ENCODE peak calls at places on chromosomes 4 and X, in six cellular contexts. I is WERI-Rb-1, E is upper lobe of right lung, V is MM.1S, H is left lung, S is brain microvascular endothelial cell. C is an unnamed sample.

GRCh38 chrX:105315301-105315700 is 94.8 kb upstream of the TEX13A start:
- DNase-seq in V (no peak), E (no peak), I (no peak), H (no peak), S (no peak), C (no peak)

GRCh38 chr4:76213415-76214268 is at the start of gene SCARB2:
- DNase-seq in E (peak), H (peak), I (peak), S (peak), V (peak), C (peak)

GRCh38 chrX:50204364-50204899 is at the start of gene CCNB3:
- DNase-seq in I (peak), S (peak), H (peak), E (peak), V (peak), C (peak)

GRCh38 chrX:109709129-109709631 is 23.9 kb downstream of the ACSL4 start:
- DNase-seq in V (peak), I (no peak), E (no peak), S (no peak), H (no peak), C (no peak)

GRCh38 chr4:48315728-48316630 is 25.4 kb upstream of the SLAIN2 start:
- DNase-seq in V (peak), S (peak), I (peak), H (no peak), E (no peak), C (no peak)

GRCh38 chr4:40349561-40350198 is 14.5 kb downstream of the CHRNA9 start:
- DNase-seq in S (peak), I (no peak), V (no peak), E (no peak), H (no peak), C (no peak)

GRCh38 chr4:136106753-136107152 is 1425.5 kb downstream of the PCDH18 start:
- DNase-seq in E (no peak), H (no peak), I (no peak), V (no peak), S (no peak), C (no peak)

GRCh38 chr4:112448211-112448745 is 67.7 kb downstream of the NEUROG2 start:
- DNase-seq in I (no peak), V (no peak), E (no peak), H (no peak), S (no peak), C (no peak)

GRCh38 chr4:78057135-78057599 is at the start of gene FRAS1:
- DNase-seq in E (peak), S (peak), H (peak), V (no peak), I (peak), C (no peak)

GRCh38 chrX:22974616-22975015 is 25.1 kb upstream of the DDX53 start:
- DNase-seq in I (no peak), H (no peak), E (no peak), V (no peak), S (no peak), C (no peak)

GRCh38 chr4:8157944-8158709 is 486 bp downstream of the ABLIM2 start:
- DNase-seq in I (no peak), V (no peak), E (no peak), H (peak), S (no peak), C (no peak)

GRCh38 chrX:83501003-83501402 is 7.1 kb upstream of the POU3F4 start:
- DNase-seq in H (no peak), I (no peak), E (no peak), V (no peak), S (no peak), C (no peak)

GRCh38 chr4:86891785-86892638 is at the start of gene C4orf36:
- DNase-seq in E (peak), V (peak), H (peak), I (peak), S (peak), C (peak)

GRCh38 chr4:81852031-81852715 is 380.5 kb upstream of the RASGEF1B start:
- DNase-seq in S (no peak), H (no peak), E (no peak), V (no peak), I (no peak), C (no peak)

GRCh38 chr4:184457530-184458249 is 16.7 kb downstream of the IRF2 start:
- DNase-seq in I (no peak), S (no peak), V (peak), H (no peak), E (no peak), C (no peak)

GRCh38 chr4:158496030-158496741 is 25.5 kb upstream of the RXFP1 start:
- DNase-seq in S (peak), H (no peak), E (peak), I (peak), V (peak), C (no peak)

GRCh38 chrX:47170861-47171692 is 22.6 kb upstream of the UBA1 start:
- DNase-seq in E (peak), S (no peak), V (no peak), I (no peak), H (no peak), C (no peak)

GRCh38 chr4:127832585-127832984 is 48.1 kb upstream of the PLK4 start:
- DNase-seq in I (no peak), S (no peak), V (peak), E (no peak), H (no peak), C (no peak)

GRCh38 chr4:85302193-85302736 is 172.7 kb upstream of the ARHGAP24 start:
- DNase-seq in H (peak), V (no peak), E (no peak), I (no peak), S (no peak), C (no peak)

GRCh38 chrX:150507251-150507856 is 61.1 kb upstream of the MTM1 start:
- DNase-seq in E (no peak), I (no peak), S (no peak), V (no peak), H (no peak), C (no peak)

GRCh38 chr4:28247805-28248204 is 1387.2 kb downstream of the STIM2 start:
- DNase-seq in S (no peak), I (no peak), E (no peak), V (no peak), H (no peak), C (no peak)

GRCh38 chr4:161554372-161554990 is 609.3 kb downstream of the FSTL5 start:
- DNase-seq in H (no peak), I (no peak), V (no peak), E (no peak), S (peak), C (no peak)

GRCh38 chrX:96480081-96480480 is 204.6 kb upstream of the DIAPH2 start:
- DNase-seq in S (peak), H (no peak), E (no peak), V (no peak), I (no peak), C (no peak)

GRCh38 chrX:119672252-119672825 is 20.6 kb downstream of the SEPTIN6 start:
- DNase-seq in I (no peak), E (no peak), H (no peak), V (no peak), S (no peak), C (no peak)

GRCh38 chrX:51893931-51894696 is 691 bp downstream of the MAGED1 start:
- DNase-seq in E (peak), S (no peak), I (no peak), H (peak), V (peak), C (no peak)

DNA sequence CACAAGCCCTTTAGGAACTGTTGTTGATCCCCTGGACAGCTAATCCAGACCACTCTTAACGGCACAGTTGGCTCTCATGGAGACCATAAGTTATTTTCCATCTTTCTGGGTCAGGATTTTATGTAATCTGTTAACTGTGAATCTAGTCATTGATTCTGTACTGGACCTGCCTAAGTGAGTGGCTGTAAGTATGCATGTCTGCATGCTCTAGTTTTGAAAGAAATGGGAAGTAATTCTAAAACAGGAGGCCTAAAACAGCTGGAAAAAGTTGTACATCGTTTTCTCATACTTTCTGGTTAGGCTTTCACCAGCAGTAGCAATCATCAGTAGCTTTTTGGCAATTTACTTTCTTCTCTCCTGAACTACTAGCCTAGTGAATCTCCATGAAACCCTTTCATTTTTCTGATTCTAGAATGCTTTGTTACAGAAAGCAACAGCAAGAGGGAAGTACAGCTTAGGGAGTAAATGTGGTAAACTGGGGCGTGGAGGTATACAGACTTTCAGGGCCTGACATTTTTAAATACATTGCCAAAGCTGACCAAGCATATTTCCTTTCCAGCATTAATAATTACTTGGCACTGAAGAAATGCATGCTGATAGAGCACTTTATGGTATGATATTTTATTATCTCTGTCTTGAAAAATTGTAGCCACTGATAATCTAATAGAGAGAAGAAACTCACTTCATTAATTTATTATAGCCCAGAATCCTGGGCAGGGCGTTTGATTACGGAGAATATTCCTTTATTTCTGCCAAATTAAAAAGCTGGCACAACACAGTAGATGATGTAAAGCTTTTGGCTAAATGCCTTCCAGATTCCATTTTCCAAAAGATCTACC is 202.7 kb downstream of the BANK1 start:
- DNase-seq in E (no peak), I (no peak), H (no peak), S (no peak), V (no peak), C (no peak)
- H3K27ac ChIP-seq in E (no peak), I (no peak), H (no peak), S (no peak), V (no peak), C (no peak)

DNA sequence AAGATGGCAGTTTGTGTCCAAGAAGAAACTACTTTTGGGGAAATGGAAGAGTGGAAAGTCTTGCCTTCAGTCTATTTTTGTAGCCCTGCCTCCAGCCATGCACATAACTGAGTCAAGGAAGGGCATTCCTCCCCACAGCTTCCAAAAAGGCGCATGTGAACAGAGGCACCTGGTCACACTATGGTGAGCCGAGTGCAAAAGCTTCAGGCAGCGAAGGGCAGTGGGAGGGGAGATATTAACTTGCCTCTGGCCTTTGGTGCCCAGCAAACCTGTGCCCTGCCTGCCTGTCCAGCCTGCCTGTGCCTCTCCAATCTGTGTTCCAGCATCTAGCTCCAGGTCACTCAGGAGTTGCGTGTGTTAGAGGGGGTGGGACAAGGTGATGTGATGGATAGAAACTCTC is 163.8 kb downstream of the SMIM20 start:
- DNase-seq in V (no peak), H (no peak), I (no peak), E (no peak), S (no peak), C (no peak)
- TF ChIP-seq CTCF in V (no peak), H (no peak), I (no peak), E (no peak), S (no peak), C (no peak)

DNA sequence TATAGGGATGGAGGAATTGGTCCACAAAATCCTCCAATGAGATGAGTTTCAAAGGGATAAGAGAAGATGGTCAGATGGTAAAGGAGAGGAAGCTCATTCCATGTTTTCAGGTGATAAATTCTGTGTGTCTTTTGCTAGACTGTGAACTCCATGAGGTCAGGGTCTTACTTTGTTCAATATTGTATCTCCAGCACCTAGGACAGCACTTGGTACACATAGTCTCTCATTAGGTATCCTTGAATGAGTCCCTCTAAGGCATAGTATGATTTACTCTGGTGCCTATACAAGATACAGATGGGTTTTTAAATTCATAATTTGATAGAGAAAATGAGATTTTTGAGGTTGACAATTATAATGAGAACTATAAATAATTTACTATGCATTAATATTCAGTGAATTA is 184.3 kb upstream of the BMP3 start:
- DNase-seq in V (no peak), I (no peak), S (no peak), H (no peak), E (no peak), C (no peak)
- H3K27ac ChIP-seq in V (no peak), I (no peak), S (no peak), H (no peak), E (no peak), C (no peak)

GRCh38 chrX:17654116-17654515 is 83.2 kb upstream of the SCML1 start:
- DNase-seq in I (no peak), S (no peak), H (no peak), E (no peak), V (no peak), C (no peak)

GRCh38 chrX:17656556-17656955 is 80.7 kb upstream of the SCML1 start:
- DNase-seq in I (no peak), E (no peak), V (no peak), S (no peak), H (no peak), C (no peak)

GRCh38 chrX:17656035-17656418 is 81.3 kb upstream of the SCML1 start:
- DNase-seq in E (no peak), I (no peak), S (no peak), H (peak), V (no peak), C (no peak)

GRCh38 chrX:17655232-17656034 is 81.9 kb upstream of the SCML1 start:
- DNase-seq in E (no peak), S (no peak), H (peak), I (peak), V (no peak), C (no peak)
- TF ChIP-seq CTCF in E (no peak), S (no peak), H (no peak), I (peak), V (no peak), C (no peak)

DNA sequence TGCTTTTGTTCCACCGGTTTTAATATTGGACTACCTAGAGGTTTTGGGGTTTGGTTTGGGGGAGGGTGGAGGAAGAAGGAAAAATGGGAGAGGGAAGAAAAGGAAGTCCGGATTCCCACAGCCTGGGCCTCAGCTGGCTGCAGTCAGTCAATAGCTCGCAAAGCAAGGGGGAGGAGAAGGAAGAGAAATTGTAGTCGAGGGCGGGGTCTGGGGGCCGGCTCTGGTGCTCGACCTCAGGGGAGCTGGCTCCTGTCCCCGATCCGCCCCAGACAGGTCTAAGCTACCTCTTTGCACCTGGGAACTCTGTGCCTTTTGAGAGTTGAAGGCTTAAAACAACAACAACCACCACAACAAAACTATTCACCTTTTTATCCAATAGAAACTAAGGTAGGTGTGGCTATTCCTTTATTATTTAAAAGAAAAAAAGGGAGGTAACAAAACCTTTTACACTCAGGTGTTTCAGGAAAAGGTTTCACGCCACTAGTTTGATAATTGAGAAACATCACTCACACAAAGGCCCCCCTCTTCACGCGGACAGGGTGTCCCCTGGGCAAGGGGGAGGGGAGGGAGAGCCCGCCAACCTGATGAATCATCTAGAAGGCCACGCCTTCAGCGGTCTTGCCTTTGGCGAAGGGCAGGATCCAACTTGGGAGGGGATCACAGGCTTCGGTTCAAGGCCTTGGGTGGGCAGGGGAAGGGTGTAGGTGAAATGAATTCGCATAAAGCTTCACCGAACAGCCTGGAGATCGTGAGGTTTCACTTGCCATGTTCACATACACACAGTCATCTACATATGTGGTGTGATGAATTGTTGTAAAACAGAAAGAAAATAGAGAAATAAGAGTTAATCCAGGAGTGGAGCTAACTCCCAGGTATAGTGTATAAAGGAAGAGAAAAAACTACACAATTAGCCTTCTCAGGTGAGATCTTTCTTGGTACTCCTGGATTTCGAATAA is 1.7 kb upstream of the LNX1 start:
- DNase-seq in I (no peak), E (peak), S (no peak), V (no peak), H (peak), C (peak)
- H3K27ac ChIP-seq in I (no peak), E (no peak), S (peak), V (no peak), H (no peak), C (peak)

GRCh38 chr4:154018659-154019058 is 229.8 kb upstream of the SFRP2 start:
- DNase-seq in V (no peak), H (no peak), I (peak), S (no peak), E (no peak), C (no peak)
- TF ChIP-seq CTCF in V (peak), H (no peak), I (peak), S (peak), E (no peak), C (no peak)

DNA sequence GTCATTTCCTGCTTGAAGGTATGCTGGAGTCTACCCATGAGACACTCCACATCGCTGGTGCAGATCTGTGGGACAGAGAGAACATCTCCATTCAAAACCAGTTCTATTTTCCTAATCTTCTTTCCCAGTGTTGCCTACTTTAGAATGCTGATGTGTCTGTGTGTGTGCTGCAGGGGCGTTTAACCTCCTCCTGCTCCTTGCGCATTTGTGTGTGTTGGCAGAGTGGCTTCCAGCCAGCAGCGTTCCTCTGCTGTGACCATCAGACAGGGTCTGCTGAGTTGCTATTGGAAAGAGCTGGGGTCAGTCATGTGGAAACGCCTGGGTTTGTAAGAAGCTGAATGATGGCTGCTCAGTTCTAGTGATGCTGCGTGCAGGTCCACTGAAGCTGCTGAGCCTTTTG is 223.6 kb downstream of the RBMX2 start:
- DNase-seq in I (no peak), S (no peak), V (no peak), E (no peak), H (no peak), C (no peak)
- H3K27ac ChIP-seq in I (no peak), S (no peak), V (no peak), E (no peak), H (no peak), C (no peak)

DNA sequence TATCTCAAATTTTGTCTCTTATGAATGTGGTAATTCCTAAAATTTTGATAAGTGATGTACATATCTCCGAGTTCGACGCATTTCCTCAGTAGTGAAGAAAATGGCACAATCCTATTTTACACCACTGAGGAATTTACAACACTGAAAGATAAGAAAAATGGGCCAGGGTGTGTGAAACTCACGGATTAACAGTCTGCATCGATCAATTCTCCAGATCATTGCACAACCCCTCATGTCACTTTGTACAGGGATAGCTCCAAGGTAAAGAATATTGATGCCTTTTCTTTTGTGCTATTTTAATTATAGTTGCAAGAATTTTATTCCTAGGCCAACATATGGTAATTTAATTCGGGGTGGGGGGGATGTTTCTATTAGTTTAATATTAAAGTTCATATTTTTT is 268.7 kb upstream of the VCX3A start:
- DNase-seq in I (no peak), V (no peak), S (no peak), E (no peak), H (no peak), C (no peak)
- TF ChIP-seq CTCF in I (no peak), V (no peak), S (no peak), E (no peak), H (no peak), C (no peak)

DNA sequence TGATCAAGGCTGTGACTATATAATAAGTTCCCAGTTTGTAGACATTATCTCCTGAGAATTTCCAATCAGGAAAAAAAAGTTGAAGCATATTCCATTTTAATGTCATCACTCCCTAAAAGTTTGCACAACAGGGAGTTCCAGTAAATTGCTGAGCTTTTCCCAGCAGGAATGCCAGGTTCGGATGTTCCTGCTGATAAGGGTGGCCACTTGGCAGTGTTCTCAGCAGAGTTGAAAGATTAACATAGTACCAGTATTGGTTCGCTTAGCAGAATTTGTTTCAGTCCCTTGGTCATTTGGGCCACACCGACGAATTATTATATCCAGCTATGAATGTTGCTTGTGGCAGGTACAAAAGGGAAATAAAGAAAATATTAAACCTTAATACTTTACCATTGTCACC is 5.2 kb upstream of the CXCL2 start:
- DNase-seq in S (no peak), E (no peak), I (no peak), H (no peak), V (no peak), C (no peak)
- H3K27ac ChIP-seq in S (no peak), E (no peak), I (no peak), H (no peak), V (no peak), C (no peak)